ENCODE peak calls at places on chromosomes 2 and 18, in eight cellular contexts. One of them, this sample, is unnamed.

GRCh38 chr2:149679286-149679685 is 91.7 kb upstream of the MMADHC start:
- DNase-seq in T-helper 1 cell: no peak
- DNase-seq in erythroblast: peak
- DNase-seq in AG08395: peak
- DNase-seq in ureter: no peak
- DNase-seq in epithelial cell of proximal tubule: no peak
- DNase-seq in RCC 7860: no peak
- DNase-seq in effector memory CD4-positive, alpha-beta T cell: no peak
- DNase-seq in this sample: no peak

GRCh38 chr2:10096641-10097040 is 16.4 kb upstream of the CYS1 start:
- DNase-seq in T-helper 1 cell: no peak
- DNase-seq in epithelial cell of proximal tubule: no peak
- DNase-seq in effector memory CD4-positive, alpha-beta T cell: no peak
- DNase-seq in RCC 7860: no peak
- DNase-seq in AG08395: no peak
- DNase-seq in erythroblast: no peak
- DNase-seq in ureter: no peak
- DNase-seq in this sample: no peak

GRCh38 chr2:221716434-221717303 is 144.6 kb upstream of the EPHA4 start:
- DNase-seq in erythroblast: no peak
- DNase-seq in ureter: no peak
- DNase-seq in T-helper 1 cell: no peak
- DNase-seq in effector memory CD4-positive, alpha-beta T cell: no peak
- DNase-seq in RCC 7860: peak
- DNase-seq in epithelial cell of proximal tubule: no peak
- DNase-seq in AG08395: no peak
- DNase-seq in this sample: no peak

GRCh38 chr2:107633580-107634147 is 193.0 kb upstream of the RGPD4 start:
- DNase-seq in RCC 7860: peak
- DNase-seq in epithelial cell of proximal tubule: peak
- DNase-seq in T-helper 1 cell: no peak
- DNase-seq in erythroblast: peak
- DNase-seq in AG08395: peak
- DNase-seq in ureter: no peak
- DNase-seq in effector memory CD4-positive, alpha-beta T cell: no peak
- DNase-seq in this sample: no peak

GRCh38 chr2:16584824-16585546 is 80.6 kb downstream of the CYRIA start:
- DNase-seq in T-helper 1 cell: no peak
- DNase-seq in ureter: no peak
- DNase-seq in AG08395: no peak
- DNase-seq in RCC 7860: no peak
- DNase-seq in effector memory CD4-positive, alpha-beta T cell: no peak
- DNase-seq in epithelial cell of proximal tubule: no peak
- DNase-seq in erythroblast: no peak
- DNase-seq in this sample: no peak

GRCh38 chr18:57447154-57447621 is 12.0 kb downstream of the ONECUT2 start:
- DNase-seq in AG08395: peak
- DNase-seq in RCC 7860: no peak
- DNase-seq in effector memory CD4-positive, alpha-beta T cell: no peak
- DNase-seq in erythroblast: peak
- DNase-seq in ureter: no peak
- DNase-seq in T-helper 1 cell: no peak
- DNase-seq in epithelial cell of proximal tubule: no peak
- DNase-seq in this sample: no peak

GRCh38 chr18:10405014-10405493 is 49.4 kb upstream of the APCDD1 start:
- DNase-seq in ureter: no peak
- DNase-seq in erythroblast: no peak
- DNase-seq in T-helper 1 cell: no peak
- DNase-seq in RCC 7860: no peak
- DNase-seq in effector memory CD4-positive, alpha-beta T cell: no peak
- DNase-seq in epithelial cell of proximal tubule: no peak
- DNase-seq in AG08395: no peak
- DNase-seq in this sample: no peak

GRCh38 chr2:169637620-169638019 is 53.5 kb downstream of the PPIG start:
- DNase-seq in ureter: no peak
- DNase-seq in erythroblast: no peak
- DNase-seq in effector memory CD4-positive, alpha-beta T cell: no peak
- DNase-seq in AG08395: peak
- DNase-seq in T-helper 1 cell: no peak
- DNase-seq in RCC 7860: no peak
- DNase-seq in epithelial cell of proximal tubule: no peak
- DNase-seq in this sample: no peak

GRCh38 chr2:23312996-23313606 is 71.9 kb upstream of the KLHL29 start:
- DNase-seq in ureter: no peak
- DNase-seq in erythroblast: peak
- DNase-seq in epithelial cell of proximal tubule: no peak
- DNase-seq in effector memory CD4-positive, alpha-beta T cell: no peak
- DNase-seq in AG08395: no peak
- DNase-seq in RCC 7860: no peak
- DNase-seq in T-helper 1 cell: no peak
- DNase-seq in this sample: no peak

GRCh38 chr2:172339431-172340010 is 87.9 kb upstream of the ITGA6 start:
- DNase-seq in T-helper 1 cell: no peak
- DNase-seq in erythroblast: no peak
- DNase-seq in ureter: no peak
- DNase-seq in RCC 7860: no peak
- DNase-seq in epithelial cell of proximal tubule: peak
- DNase-seq in AG08395: no peak
- DNase-seq in effector memory CD4-positive, alpha-beta T cell: no peak
- DNase-seq in this sample: no peak

GRCh38 chr2:216775043-216775453 is 79.7 kb upstream of the IGFBP5 start:
- DNase-seq in effector memory CD4-positive, alpha-beta T cell: no peak
- DNase-seq in T-helper 1 cell: no peak
- DNase-seq in epithelial cell of proximal tubule: peak
- DNase-seq in AG08395: peak
- DNase-seq in ureter: peak
- DNase-seq in erythroblast: peak
- DNase-seq in RCC 7860: peak
- DNase-seq in this sample: no peak

GRCh38 chr2:121754851-121755236 is 607 bp upstream of the TSN start:
- DNase-seq in effector memory CD4-positive, alpha-beta T cell: no peak
- DNase-seq in erythroblast: no peak
- DNase-seq in epithelial cell of proximal tubule: no peak
- DNase-seq in AG08395: no peak
- DNase-seq in T-helper 1 cell: no peak
- DNase-seq in RCC 7860: no peak
- DNase-seq in ureter: no peak
- DNase-seq in this sample: no peak

GRCh38 chr2:204870053-204870452 is 324.8 kb downstream of the PARD3B start:
- DNase-seq in erythroblast: no peak
- DNase-seq in ureter: no peak
- DNase-seq in effector memory CD4-positive, alpha-beta T cell: no peak
- DNase-seq in epithelial cell of proximal tubule: no peak
- DNase-seq in RCC 7860: no peak
- DNase-seq in AG08395: no peak
- DNase-seq in T-helper 1 cell: no peak
- DNase-seq in this sample: no peak

GRCh38 chr2:72332720-72333119 is 185.1 kb upstream of the CYP26B1 start:
- DNase-seq in T-helper 1 cell: no peak
- DNase-seq in effector memory CD4-positive, alpha-beta T cell: no peak
- DNase-seq in ureter: no peak
- DNase-seq in erythroblast: no peak
- DNase-seq in epithelial cell of proximal tubule: no peak
- DNase-seq in RCC 7860: no peak
- DNase-seq in AG08395: no peak
- DNase-seq in this sample: no peak

GRCh38 chr2:168770796-168771195 is 31.6 kb upstream of the NOSTRIN start:
- DNase-seq in effector memory CD4-positive, alpha-beta T cell: no peak
- DNase-seq in AG08395: no peak
- DNase-seq in erythroblast: no peak
- DNase-seq in epithelial cell of proximal tubule: no peak
- DNase-seq in RCC 7860: no peak
- DNase-seq in T-helper 1 cell: no peak
- DNase-seq in ureter: no peak
- DNase-seq in this sample: no peak

GRCh38 chr2:228268756-228269155 is 87.3 kb upstream of the SPHKAP start:
- DNase-seq in effector memory CD4-positive, alpha-beta T cell: no peak
- DNase-seq in T-helper 1 cell: no peak
- DNase-seq in erythroblast: no peak
- DNase-seq in AG08395: no peak
- DNase-seq in epithelial cell of proximal tubule: no peak
- DNase-seq in RCC 7860: no peak
- DNase-seq in ureter: no peak
- DNase-seq in this sample: no peak

GRCh38 chr2:5984946-5985345 is 292.8 kb downstream of the SOX11 start:
- DNase-seq in erythroblast: no peak
- DNase-seq in AG08395: no peak
- DNase-seq in ureter: no peak
- DNase-seq in T-helper 1 cell: no peak
- DNase-seq in RCC 7860: no peak
- DNase-seq in epithelial cell of proximal tubule: no peak
- DNase-seq in effector memory CD4-positive, alpha-beta T cell: no peak
- DNase-seq in this sample: no peak

GRCh38 chr2:209638346-209638745 is 133.3 kb upstream of the UNC80 start:
- DNase-seq in effector memory CD4-positive, alpha-beta T cell: no peak
- DNase-seq in epithelial cell of proximal tubule: no peak
- DNase-seq in ureter: no peak
- DNase-seq in erythroblast: no peak
- DNase-seq in RCC 7860: peak
- DNase-seq in AG08395: no peak
- DNase-seq in T-helper 1 cell: no peak
- DNase-seq in this sample: no peak

GRCh38 chr2:12923907-12924610 is 207.3 kb downstream of the TRIB2 start:
- DNase-seq in epithelial cell of proximal tubule: no peak
- DNase-seq in effector memory CD4-positive, alpha-beta T cell: no peak
- DNase-seq in erythroblast: no peak
- DNase-seq in T-helper 1 cell: no peak
- DNase-seq in AG08395: peak
- DNase-seq in RCC 7860: no peak
- DNase-seq in ureter: no peak
- DNase-seq in this sample: no peak

GRCh38 chr2:42975358-42975717 is 183.0 kb upstream of the HAAO start:
- DNase-seq in effector memory CD4-positive, alpha-beta T cell: no peak
- DNase-seq in AG08395: no peak
- DNase-seq in erythroblast: no peak
- DNase-seq in RCC 7860: no peak
- DNase-seq in ureter: no peak
- DNase-seq in epithelial cell of proximal tubule: no peak
- DNase-seq in T-helper 1 cell: no peak
- DNase-seq in this sample: no peak

GRCh38 chr2:148350211-148350610 is 294.3 kb upstream of the EPC2 start:
- DNase-seq in AG08395: no peak
- DNase-seq in effector memory CD4-positive, alpha-beta T cell: no peak
- DNase-seq in RCC 7860: no peak
- DNase-seq in erythroblast: no peak
- DNase-seq in epithelial cell of proximal tubule: no peak
- DNase-seq in T-helper 1 cell: no peak
- DNase-seq in ureter: no peak
- DNase-seq in this sample: no peak

GRCh38 chr18:10953672-10954071 is 195.7 kb downstream of the PIEZO2 start:
- DNase-seq in epithelial cell of proximal tubule: no peak
- DNase-seq in effector memory CD4-positive, alpha-beta T cell: no peak
- DNase-seq in AG08395: no peak
- DNase-seq in RCC 7860: no peak
- DNase-seq in ureter: no peak
- DNase-seq in T-helper 1 cell: no peak
- DNase-seq in erythroblast: no peak
- DNase-seq in this sample: no peak

GRCh38 chr2:19671311-19671710 is 230.5 kb downstream of the TTC32 start:
- DNase-seq in T-helper 1 cell: no peak
- DNase-seq in ureter: no peak
- DNase-seq in effector memory CD4-positive, alpha-beta T cell: no peak
- DNase-seq in erythroblast: no peak
- DNase-seq in RCC 7860: no peak
- DNase-seq in epithelial cell of proximal tubule: no peak
- DNase-seq in AG08395: no peak
- DNase-seq in this sample: no peak

GRCh38 chr2:172282944-172283343 is 144.4 kb upstream of the ITGA6 start:
- DNase-seq in RCC 7860: peak
- DNase-seq in epithelial cell of proximal tubule: no peak
- DNase-seq in AG08395: peak
- DNase-seq in erythroblast: no peak
- DNase-seq in T-helper 1 cell: no peak
- DNase-seq in ureter: no peak
- DNase-seq in effector memory CD4-positive, alpha-beta T cell: no peak
- DNase-seq in this sample: no peak

GRCh38 chr2:207937818-207938217 is 87.5 kb downstream of the PLEKHM3 start:
- DNase-seq in AG08395: no peak
- DNase-seq in epithelial cell of proximal tubule: peak
- DNase-seq in T-helper 1 cell: no peak
- DNase-seq in RCC 7860: no peak
- DNase-seq in erythroblast: no peak
- DNase-seq in effector memory CD4-positive, alpha-beta T cell: no peak
- DNase-seq in ureter: no peak
- DNase-seq in this sample: no peak

GRCh38 chr2:72457801-72458516 is 310.3 kb upstream of the CYP26B1 start:
- DNase-seq in erythroblast: no peak
- DNase-seq in epithelial cell of proximal tubule: no peak
- DNase-seq in effector memory CD4-positive, alpha-beta T cell: no peak
- DNase-seq in RCC 7860: no peak
- DNase-seq in T-helper 1 cell: no peak
- DNase-seq in AG08395: peak
- DNase-seq in ureter: no peak
- DNase-seq in this sample: no peak

GRCh38 chr2:127324635-127325034 is 30.7 kb upstream of the ERCC3 start:
- DNase-seq in epithelial cell of proximal tubule: no peak
- DNase-seq in RCC 7860: peak
- DNase-seq in ureter: no peak
- DNase-seq in erythroblast: peak
- DNase-seq in T-helper 1 cell: no peak
- DNase-seq in effector memory CD4-positive, alpha-beta T cell: no peak
- DNase-seq in AG08395: peak
- DNase-seq in this sample: no peak

GRCh38 chr2:232372231-232373208 is 6.0 kb upstream of the ALPP start:
- DNase-seq in AG08395: peak
- DNase-seq in epithelial cell of proximal tubule: no peak
- DNase-seq in ureter: no peak
- DNase-seq in RCC 7860: no peak
- DNase-seq in erythroblast: peak
- DNase-seq in effector memory CD4-positive, alpha-beta T cell: no peak
- DNase-seq in T-helper 1 cell: no peak
- DNase-seq in this sample: no peak

GRCh38 chr2:215352602-215353001 is 40.7 kb downstream of the ATIC start:
- DNase-seq in erythroblast: no peak
- DNase-seq in epithelial cell of proximal tubule: no peak
- DNase-seq in AG08395: no peak
- DNase-seq in ureter: no peak
- DNase-seq in effector memory CD4-positive, alpha-beta T cell: no peak
- DNase-seq in RCC 7860: no peak
- DNase-seq in T-helper 1 cell: no peak
- DNase-seq in this sample: no peak

GRCh38 chr2:15956751-15957736 is 16.7 kb downstream of the MYCN start:
- DNase-seq in effector memory CD4-positive, alpha-beta T cell: no peak
- DNase-seq in epithelial cell of proximal tubule: no peak
- DNase-seq in ureter: no peak
- DNase-seq in AG08395: no peak
- DNase-seq in T-helper 1 cell: no peak
- DNase-seq in erythroblast: no peak
- DNase-seq in RCC 7860: no peak
- DNase-seq in this sample: no peak

GRCh38 chr18:23281626-23282436 is 146.5 kb downstream of the CABLES1 start:
- DNase-seq in erythroblast: no peak
- DNase-seq in AG08395: peak
- DNase-seq in effector memory CD4-positive, alpha-beta T cell: no peak
- DNase-seq in ureter: peak
- DNase-seq in T-helper 1 cell: no peak
- DNase-seq in RCC 7860: no peak
- DNase-seq in epithelial cell of proximal tubule: no peak
- DNase-seq in this sample: no peak

GRCh38 chr18:23354625-23355024 is 98.5 kb upstream of the RIOK3 start:
- DNase-seq in T-helper 1 cell: no peak
- DNase-seq in epithelial cell of proximal tubule: no peak
- DNase-seq in AG08395: no peak
- DNase-seq in RCC 7860: peak
- DNase-seq in effector memory CD4-positive, alpha-beta T cell: no peak
- DNase-seq in ureter: no peak
- DNase-seq in erythroblast: peak
- DNase-seq in this sample: no peak

GRCh38 chr18:22466608-22467390 is 49.1 kb upstream of the CTAGE1 start:
- DNase-seq in ureter: no peak
- DNase-seq in RCC 7860: peak
- DNase-seq in effector memory CD4-positive, alpha-beta T cell: no peak
- DNase-seq in T-helper 1 cell: no peak
- DNase-seq in AG08395: peak
- DNase-seq in epithelial cell of proximal tubule: peak
- DNase-seq in erythroblast: no peak
- DNase-seq in this sample: no peak

GRCh38 chr2:240551809-240552208 is 6.0 kb downstream of the ANKMY1 start:
- DNase-seq in epithelial cell of proximal tubule: no peak
- DNase-seq in RCC 7860: no peak
- DNase-seq in effector memory CD4-positive, alpha-beta T cell: no peak
- DNase-seq in AG08395: no peak
- DNase-seq in ureter: no peak
- DNase-seq in T-helper 1 cell: no peak
- DNase-seq in erythroblast: no peak
- DNase-seq in this sample: no peak

This sample was measured in CD8-positive, alpha-beta memory T cell.